ENCODE peak calls at places on chromosome 5, in eight cellular contexts. One of them, this sample, is unnamed.

GRCh38 chr5:141510850-141511718 is 22.2 kb downstream of the PCDHGC5 start:
- DNase-seq in heart left ventricle: no peak
- DNase-seq in hypothalamus: no peak
- DNase-seq in KG1: no peak
- DNase-seq in activated T-cell treated with anti-CD3 and anti-CD28 coated beads for 48 hours: no peak
- DNase-seq in NCI-H187 treated with DMSO at 0.1 percent for 48 hours: no peak
- DNase-seq in mesenteric fat pad: no peak
- DNase-seq in stimulated activated CD8-positive, alpha-beta memory T cell treated with anti-CD3 and anti-CD28 coated beads, Interleukin-7, amount 100 ng/mL, for 1 hour: no peak
- DNase-seq in this sample: no peak

GRCh38 chr5:164302533-164303235 is 797.3 kb downstream of the MAT2B start:
- DNase-seq in heart left ventricle: no peak
- DNase-seq in KG1: no peak
- DNase-seq in activated T-cell treated with anti-CD3 and anti-CD28 coated beads for 48 hours: no peak
- DNase-seq in stimulated activated CD8-positive, alpha-beta memory T cell treated with anti-CD3 and anti-CD28 coated beads, Interleukin-7, amount 100 ng/mL, for 1 hour: no peak
- DNase-seq in hypothalamus: no peak
- DNase-seq in mesenteric fat pad: no peak
- DNase-seq in NCI-H187 treated with DMSO at 0.1 percent for 48 hours: no peak
- DNase-seq in this sample: no peak

GRCh38 chr5:120464627-120465280 is 654 bp downstream of the PRR16 start:
- DNase-seq in hypothalamus: no peak
- DNase-seq in activated T-cell treated with anti-CD3 and anti-CD28 coated beads for 48 hours: no peak
- DNase-seq in mesenteric fat pad: no peak
- DNase-seq in NCI-H187 treated with DMSO at 0.1 percent for 48 hours: no peak
- DNase-seq in stimulated activated CD8-positive, alpha-beta memory T cell treated with anti-CD3 and anti-CD28 coated beads, Interleukin-7, amount 100 ng/mL, for 1 hour: no peak
- DNase-seq in heart left ventricle: peak; percentile 79
- DNase-seq in KG1: no peak
- DNase-seq in this sample: no peak

GRCh38 chr5:14161825-14162556 is 18.8 kb downstream of the TRIO start:
- DNase-seq in hypothalamus: no peak
- DNase-seq in stimulated activated CD8-positive, alpha-beta memory T cell treated with anti-CD3 and anti-CD28 coated beads, Interleukin-7, amount 100 ng/mL, for 1 hour: no peak
- DNase-seq in NCI-H187 treated with DMSO at 0.1 percent for 48 hours: peak; percentile 70
- DNase-seq in KG1: no peak
- DNase-seq in mesenteric fat pad: no peak
- DNase-seq in activated T-cell treated with anti-CD3 and anti-CD28 coated beads for 48 hours: no peak
- DNase-seq in heart left ventricle: no peak
- DNase-seq in this sample: no peak

GRCh38 chr5:16709691-16710420 is 93.1 kb upstream of the RETREG1 start:
- DNase-seq in heart left ventricle: no peak
- DNase-seq in activated T-cell treated with anti-CD3 and anti-CD28 coated beads for 48 hours: no peak
- DNase-seq in mesenteric fat pad: no peak
- DNase-seq in hypothalamus: no peak
- DNase-seq in stimulated activated CD8-positive, alpha-beta memory T cell treated with anti-CD3 and anti-CD28 coated beads, Interleukin-7, amount 100 ng/mL, for 1 hour: no peak
- DNase-seq in KG1: no peak
- DNase-seq in NCI-H187 treated with DMSO at 0.1 percent for 48 hours: no peak
- DNase-seq in this sample: no peak

GRCh38 chr5:1860949-1861348 is 21.8 kb downstream of the IRX4 start:
- DNase-seq in activated T-cell treated with anti-CD3 and anti-CD28 coated beads for 48 hours: no peak
- DNase-seq in stimulated activated CD8-positive, alpha-beta memory T cell treated with anti-CD3 and anti-CD28 coated beads, Interleukin-7, amount 100 ng/mL, for 1 hour: no peak
- DNase-seq in KG1: no peak
- DNase-seq in heart left ventricle: peak; percentile 30
- DNase-seq in NCI-H187 treated with DMSO at 0.1 percent for 48 hours: no peak
- DNase-seq in mesenteric fat pad: no peak
- DNase-seq in hypothalamus: no peak
- DNase-seq in this sample: no peak

GRCh38 chr5:166907314-166907713 is 1384.1 kb upstream of the WWC1 start:
- DNase-seq in stimulated activated CD8-positive, alpha-beta memory T cell treated with anti-CD3 and anti-CD28 coated beads, Interleukin-7, amount 100 ng/mL, for 1 hour: no peak
- DNase-seq in activated T-cell treated with anti-CD3 and anti-CD28 coated beads for 48 hours: no peak
- DNase-seq in KG1: no peak
- DNase-seq in hypothalamus: no peak
- DNase-seq in heart left ventricle: no peak
- DNase-seq in NCI-H187 treated with DMSO at 0.1 percent for 48 hours: no peak
- DNase-seq in mesenteric fat pad: no peak
- DNase-seq in this sample: no peak

GRCh38 chr5:88785396-88786216 is 97.4 kb downstream of the MEF2C start:
- DNase-seq in heart left ventricle: no peak
- DNase-seq in mesenteric fat pad: no peak
- DNase-seq in stimulated activated CD8-positive, alpha-beta memory T cell treated with anti-CD3 and anti-CD28 coated beads, Interleukin-7, amount 100 ng/mL, for 1 hour: no peak
- DNase-seq in NCI-H187 treated with DMSO at 0.1 percent for 48 hours: peak; percentile 76
- DNase-seq in KG1: no peak
- DNase-seq in activated T-cell treated with anti-CD3 and anti-CD28 coated beads for 48 hours: peak; percentile 6
- DNase-seq in hypothalamus: no peak
- DNase-seq in this sample: no peak

GRCh38 chr5:59887274-59887673 is 6.3 kb downstream of the PDE4D start:
- DNase-seq in activated T-cell treated with anti-CD3 and anti-CD28 coated beads for 48 hours: no peak
- DNase-seq in KG1: no peak
- DNase-seq in stimulated activated CD8-positive, alpha-beta memory T cell treated with anti-CD3 and anti-CD28 coated beads, Interleukin-7, amount 100 ng/mL, for 1 hour: no peak
- DNase-seq in NCI-H187 treated with DMSO at 0.1 percent for 48 hours: no peak
- DNase-seq in hypothalamus: no peak
- DNase-seq in mesenteric fat pad: no peak
- DNase-seq in heart left ventricle: no peak
- DNase-seq in this sample: no peak

GRCh38 chr5:62977641-62978040 is 399.0 kb downstream of the LRRC70 start:
- DNase-seq in heart left ventricle: no peak
- DNase-seq in KG1: no peak
- DNase-seq in activated T-cell treated with anti-CD3 and anti-CD28 coated beads for 48 hours: no peak
- DNase-seq in mesenteric fat pad: no peak
- DNase-seq in NCI-H187 treated with DMSO at 0.1 percent for 48 hours: peak; percentile 37
- DNase-seq in stimulated activated CD8-positive, alpha-beta memory T cell treated with anti-CD3 and anti-CD28 coated beads, Interleukin-7, amount 100 ng/mL, for 1 hour: no peak
- DNase-seq in hypothalamus: no peak
- DNase-seq in this sample: no peak

GRCh38 chr5:566636-567309 is 42.5 kb upstream of the SLC9A3 start:
- DNase-seq in hypothalamus: no peak
- DNase-seq in mesenteric fat pad: peak; percentile 59
- DNase-seq in KG1: no peak
- DNase-seq in activated T-cell treated with anti-CD3 and anti-CD28 coated beads for 48 hours: no peak
- DNase-seq in stimulated activated CD8-positive, alpha-beta memory T cell treated with anti-CD3 and anti-CD28 coated beads, Interleukin-7, amount 100 ng/mL, for 1 hour: no peak
- DNase-seq in heart left ventricle: no peak
- DNase-seq in NCI-H187 treated with DMSO at 0.1 percent for 48 hours: no peak
- DNase-seq in this sample: no peak

GRCh38 chr5:59212596-59212995 is 629.7 kb downstream of the RAB3C start:
- DNase-seq in mesenteric fat pad: no peak
- DNase-seq in activated T-cell treated with anti-CD3 and anti-CD28 coated beads for 48 hours: no peak
- DNase-seq in hypothalamus: no peak
- DNase-seq in stimulated activated CD8-positive, alpha-beta memory T cell treated with anti-CD3 and anti-CD28 coated beads, Interleukin-7, amount 100 ng/mL, for 1 hour: no peak
- DNase-seq in heart left ventricle: no peak
- DNase-seq in KG1: no peak
- DNase-seq in NCI-H187 treated with DMSO at 0.1 percent for 48 hours: no peak
- DNase-seq in this sample: no peak

This sample was measured in AML-193.